ENCODE peak calls at places on chromosomes 7 and 10, in seven cellular contexts. B, X, L, T, S, U and W are unnamed samples.

GRCh38 chr10:78602201-78602917 is 466.4 kb upstream of the ZMIZ1 start:
- DNase-seq in B (no peak), X (no peak), L (no peak), T (no peak), S (no peak), U (no peak), W (no peak)

GRCh38 chr10:22366771-22367170 is 21.5 kb downstream of the SPAG6 start:
- DNase-seq in B (no peak), X (no peak), L (no peak), T (no peak), S (no peak), U (no peak), W (no peak)

GRCh38 chr7:124412531-124412930 is 353.1 kb downstream of the GPR37 start:
- DNase-seq in B (no peak), X (no peak), L (no peak), T (no peak), S (no peak), U (no peak), W (no peak)

GRCh38 chr7:111090834-111091233 is at the start of gene LRRN3:
- DNase-seq in B (peak), X (no peak), L (no peak), T (no peak), S (no peak), U (no peak), W (no peak)

GRCh38 chr10:114956466-114956865 is 18.5 kb downstream of the TRUB1 start:
- DNase-seq in B (peak), X (no peak), L (no peak), T (no peak), S (no peak), U (no peak), W (no peak)

GRCh38 chr7:43105521-43106120 is 6.8 kb upstream of the HECW1 start:
- DNase-seq in B (no peak), X (no peak), L (no peak), T (no peak), S (no peak), U (no peak), W (no peak)

GRCh38 chr7:104225441-104225840 is 17.6 kb upstream of the ORC5 start:
- DNase-seq in B (no peak), X (no peak), L (no peak), T (no peak), S (no peak), U (no peak), W (no peak)

GRCh38 chr10:88791924-88792323 is 10.6 kb upstream of the LIPM start:
- DNase-seq in B (peak), X (peak), L (no peak), T (peak), S (no peak), U (peak), W (no peak)

GRCh38 chr10:93554760-93555432 is 11.6 kb upstream of the FFAR4 start:
- DNase-seq in B (peak), X (peak), L (no peak), T (peak), S (peak), U (peak), W (peak)

GRCh38 chr7:142485617-142486226 is 227.9 kb upstream of the PRSS58 start:
- DNase-seq in B (peak), X (no peak), L (no peak), T (no peak), S (no peak), U (no peak), W (no peak)

GRCh38 chr7:140669352-140669751 is 3.4 kb upstream of the ADCK2 start:
- DNase-seq in B (no peak), X (no peak), L (no peak), T (no peak), S (no peak), U (no peak), W (no peak)

GRCh38 chr10:89032141-89032814 is 41.7 kb downstream of the FAS start:
- DNase-seq in B (peak), X (peak), L (no peak), T (peak), S (peak), U (peak), W (no peak)

GRCh38 chr10:35661236-35661635 is 19.1 kb upstream of the FZD8 start:
- DNase-seq in B (no peak), X (no peak), L (no peak), T (no peak), S (peak), U (no peak), W (no peak)

GRCh38 chr10:119347181-119347974 is 140.0 kb downstream of the GRK5 start:
- DNase-seq in B (no peak), X (no peak), L (no peak), T (no peak), S (no peak), U (no peak), W (no peak)

GRCh38 chr10:91162050-91162494 is 58.4 kb upstream of the PCGF5 start:
- DNase-seq in B (peak), X (peak), L (no peak), T (no peak), S (no peak), U (no peak), W (no peak)

GRCh38 chr7:101605611-101606010 is 23.5 kb downstream of the MYL10 start:
- DNase-seq in B (no peak), X (no peak), L (no peak), T (no peak), S (no peak), U (no peak), W (no peak)

GRCh38 chr10:127132434-127132833 is 64.0 kb downstream of the INSYN2A start:
- DNase-seq in B (no peak), X (no peak), L (no peak), T (no peak), S (no peak), U (no peak), W (no peak)

GRCh38 chr10:62996925-62997324 is 136.2 kb upstream of the NRBF2 start:
- DNase-seq in B (no peak), X (no peak), L (no peak), T (no peak), S (no peak), U (no peak), W (no peak)

GRCh38 chr10:78763217-78763616 is 305.5 kb upstream of the ZMIZ1 start:
- DNase-seq in B (no peak), X (no peak), L (no peak), T (no peak), S (no peak), U (no peak), W (no peak)

GRCh38 chr10:10914129-10914528 is 103.5 kb upstream of the CELF2 start:
- DNase-seq in B (peak), X (no peak), L (no peak), T (no peak), S (no peak), U (no peak), W (no peak)

GRCh38 chr7:38169862-38170261 is 8.2 kb upstream of the STARD3NL start:
- DNase-seq in B (peak), X (peak), L (no peak), T (no peak), S (peak), U (no peak), W (peak)

GRCh38 chr10:98338896-98339295 is 70.9 kb upstream of the LOXL4 start:
- DNase-seq in B (no peak), X (no peak), L (no peak), T (no peak), S (no peak), U (no peak), W (no peak)

GRCh38 chr10:60978287-60979115 is 34.5 kb upstream of the RHOBTB1 start:
- DNase-seq in B (no peak), X (no peak), L (no peak), T (peak), S (no peak), U (no peak), W (no peak)

GRCh38 chr7:26369519-26370385 is 78.1 kb downstream of the SNX10 start:
- DNase-seq in B (peak), X (peak), L (no peak), T (peak), S (peak), U (peak), W (peak)

GRCh38 chr7:39741942-39742623 is 118.7 kb downstream of the RALA start:
- DNase-seq in B (peak), X (peak), L (peak), T (no peak), S (no peak), U (no peak), W (peak)

GRCh38 chr10:91077549-91078017 is 142.9 kb upstream of the PCGF5 start:
- DNase-seq in B (peak), X (no peak), L (no peak), T (no peak), S (no peak), U (no peak), W (peak)

GRCh38 chr7:126842451-126842850 is 410.3 kb downstream of the GRM8 start:
- DNase-seq in B (no peak), X (no peak), L (no peak), T (no peak), S (no peak), U (no peak), W (no peak)

GRCh38 chr10:74231375-74231774 is 80.4 kb downstream of the ADK start:
- DNase-seq in B (no peak), X (no peak), L (no peak), T (no peak), S (no peak), U (no peak), W (no peak)

GRCh38 chr10:30984563-30985328 is 46.9 kb downstream of the ZNF438 start:
- DNase-seq in B (peak), X (no peak), L (no peak), T (no peak), S (no peak), U (no peak), W (no peak)

GRCh38 chr7:121153995-121154394 is 165.5 kb downstream of the CPED1 start:
- DNase-seq in B (no peak), X (no peak), L (no peak), T (no peak), S (peak), U (no peak), W (no peak)

GRCh38 chr7:22861576-22861975 is 38.9 kb upstream of the TOMM7 start:
- DNase-seq in B (no peak), X (no peak), L (no peak), T (no peak), S (no peak), U (no peak), W (no peak)

GRCh38 chr7:124765401-124766352 is at the start of gene GPR37:
- DNase-seq in B (peak), X (peak), L (no peak), T (peak), S (no peak), U (peak), W (peak)

GRCh38 chr7:130831817-130832481 is 97.9 kb upstream of the KLF14 start:
- DNase-seq in B (peak), X (peak), L (no peak), T (peak), S (no peak), U (peak), W (no peak)

GRCh38 chr7:94129443-94130140 is 125.4 kb upstream of the BET1 start:
- DNase-seq in B (peak), X (peak), L (no peak), T (no peak), S (peak), U (no peak), W (no peak)

GRCh38 chr7:74633451-74633921 is 24.0 kb upstream of the GTF2I start:
- DNase-seq in B (no peak), X (no peak), L (no peak), T (no peak), S (no peak), U (no peak), W (peak)

GRCh38 chr7:108080094-108080656 is 50.0 kb downstream of the LAMB4 start:
- DNase-seq in B (no peak), X (no peak), L (no peak), T (no peak), S (no peak), U (no peak), W (no peak)

GRCh38 chr10:30463944-30464451 is 30.0 kb downstream of the MAP3K8 start:
- DNase-seq in B (no peak), X (no peak), L (no peak), T (peak), S (no peak), U (no peak), W (no peak)

GRCh38 chr7:142508251-142508650 is 241.0 kb upstream of the PRSS1 start:
- DNase-seq in B (no peak), X (no peak), L (no peak), T (peak), S (no peak), U (no peak), W (peak)

GRCh38 chr7:26420600-26420999 is 128.9 kb downstream of the SNX10 start:
- DNase-seq in B (no peak), X (no peak), L (no peak), T (no peak), S (no peak), U (no peak), W (no peak)